ENCODE peak calls at places on chromosomes 6 and 20, in five cellular contexts. X is BJ, P is foreskin fibroblast, W is cardiac fibroblast, J is neural progenitor cell. Y is an unnamed sample.

GRCh38 chr6:42627044-42627443 is 63.2 kb downstream of the UBR2 start:
- DNase-seq in J (no peak), X (no peak), P (no peak), W (no peak), Y (no peak)

GRCh38 chr6:35025241-35026188 is 115.6 kb downstream of the TCP11 start:
- DNase-seq in P (no peak), X (no peak), W (peak; percentile 32), J (no peak), Y (no peak)

GRCh38 chr20:1469925-1470571 is 3.4 kb upstream of the NSFL1C start:
- DNase-seq in P (peak; percentile 97), W (peak; percentile 99), X (peak; percentile 99), J (peak; percentile 87), Y (peak; percentile 100)

GRCh38 chr6:132491303-132491702 is 21.6 kb downstream of the STX7 start:
- DNase-seq in W (peak; percentile 58), P (peak; percentile 65), X (no peak), J (no peak), Y (peak; percentile 73)

GRCh38 chr6:34022873-34023255 is 123.0 kb downstream of the GRM4 start:
- DNase-seq in X (no peak), P (no peak), J (no peak), W (no peak), Y (no peak)

GRCh38 chr20:63968928-63969760 is 586 bp downstream of the ZNF512B start:
- DNase-seq in J (peak; percentile 56), W (no peak), X (no peak), P (no peak), Y (no peak)

GRCh38 chr6:166999845-167000253 is 652 bp downstream of the CEP43 start:
- DNase-seq in J (no peak), W (peak; percentile 24), P (no peak), X (no peak), Y (no peak)

GRCh38 chr20:39789411-39789810 is 827.3 kb downstream of the DHX35 start:
- DNase-seq in J (no peak), X (no peak), P (no peak), W (no peak), Y (no peak)

GRCh38 chr6:4478098-4478497 is 298.1 kb upstream of the CDYL start:
- DNase-seq in J (no peak), W (no peak), X (no peak), P (no peak), Y (no peak)

GRCh38 chr6:53934013-53934412 is 139.2 kb downstream of the LRRC1 start:
- DNase-seq in J (no peak), P (no peak), W (no peak), X (no peak), Y (no peak)

GRCh38 chr20:59764037-59764436 is 159.7 kb downstream of the PHACTR3 start:
- DNase-seq in W (no peak), X (no peak), P (no peak), J (no peak), Y (no peak)

GRCh38 chr20:15515706-15516105 is 1057.5 kb downstream of the KIF16B start:
- DNase-seq in J (peak; percentile 11), X (no peak), W (no peak), P (no peak), Y (no peak)

GRCh38 chr6:155038527-155038926 is 43.4 kb downstream of the TIAM2 start:
- DNase-seq in W (no peak), P (no peak), X (no peak), J (no peak), Y (no peak)

GRCh38 chr6:667253-667927 is 10.5 kb upstream of the HUS1B start:
- DNase-seq in X (no peak), W (no peak), P (no peak), J (no peak), Y (no peak)

GRCh38 chr20:46433051-46433450 is 26.6 kb upstream of the ELMO2 start:
- DNase-seq in W (no peak), J (no peak), X (no peak), P (no peak), Y (no peak)

GRCh38 chr6:16274519-16275229 is 36.3 kb downstream of the GMPR start:
- DNase-seq in X (no peak), J (no peak), P (no peak), W (no peak), Y (peak; percentile 5)

GRCh38 chr20:30484009-30484748 is 773.3 kb upstream of the DEFB115 start:
- DNase-seq in P (no peak), X (no peak), W (no peak), J (no peak), Y (no peak)

GRCh38 chr20:64151634-64152530 is 12.4 kb upstream of the MYT1 start:
- DNase-seq in X (no peak), J (peak; percentile 74), P (no peak), W (no peak), Y (no peak)

GRCh38 chr20:32481311-32482103 is 103.6 kb downstream of the NOL4L start:
- DNase-seq in X (no peak), P (no peak), J (peak; percentile 45), W (peak; percentile 44), Y (no peak)

GRCh38 chr6:157323114-157323923 is at the start of gene TMEM242:
- DNase-seq in X (peak; percentile 57), J (peak; percentile 92), P (peak; percentile 94), W (peak; percentile 96), Y (peak; percentile 92)

GRCh38 chr6:80348263-80348662 is 241.8 kb downstream of the BCKDHB start:
- DNase-seq in W (no peak), J (no peak), X (no peak), P (no peak), Y (peak; percentile 37)

GRCh38 chr6:80440496-80441160 is 334.2 kb downstream of the BCKDHB start:
- DNase-seq in P (no peak), W (no peak), J (no peak), X (no peak), Y (no peak)

GRCh38 chr6:28977351-28978136 is 27.6 kb downstream of the ZNF311 start:
- DNase-seq in W (peak; percentile 68), P (peak; percentile 45), J (peak; percentile 51), X (no peak), Y (peak; percentile 22)

GRCh38 chr6:157332813-157333212 is 9.5 kb upstream of the TMEM242 start:
- DNase-seq in P (no peak), W (no peak), X (no peak), J (no peak), Y (no peak)

GRCh38 chr6:156873654-156874380 is 96.6 kb downstream of the ARID1B start:
- DNase-seq in W (no peak), P (no peak), J (no peak), X (no peak), Y (no peak)

GRCh38 chr20:57007171-57007540 is 259.3 kb downstream of the BMP7 start:
- DNase-seq in J (no peak), W (no peak), X (no peak), P (no peak), Y (no peak)

DNA sequence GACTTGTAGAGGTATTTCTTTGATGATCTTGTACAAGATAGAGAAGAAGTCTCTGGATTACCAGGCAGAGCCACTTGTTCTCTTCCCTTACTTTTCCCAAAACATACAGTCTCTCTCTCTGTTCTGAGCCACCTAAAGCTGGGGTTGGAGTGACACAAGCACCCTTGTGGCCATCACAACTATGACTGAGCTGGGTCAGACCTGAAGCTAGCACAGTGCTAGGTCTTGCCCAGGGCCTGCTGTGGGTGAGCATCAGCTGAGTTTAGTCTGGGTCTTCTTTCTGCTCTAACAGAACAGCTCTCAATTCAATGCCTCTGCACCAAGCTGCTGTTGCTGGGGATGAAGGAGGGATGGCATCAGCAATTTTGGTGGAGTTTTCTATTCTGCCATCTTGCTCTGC is 110.2 kb downstream of the HTR1B start:
- DNase-seq in W (no peak), P (no peak), J (no peak), X (no peak), Y (no peak)
- TF ChIP-seq CTCF in W (no peak), P (no peak), J (no peak), X (no peak), Y (no peak)

DNA sequence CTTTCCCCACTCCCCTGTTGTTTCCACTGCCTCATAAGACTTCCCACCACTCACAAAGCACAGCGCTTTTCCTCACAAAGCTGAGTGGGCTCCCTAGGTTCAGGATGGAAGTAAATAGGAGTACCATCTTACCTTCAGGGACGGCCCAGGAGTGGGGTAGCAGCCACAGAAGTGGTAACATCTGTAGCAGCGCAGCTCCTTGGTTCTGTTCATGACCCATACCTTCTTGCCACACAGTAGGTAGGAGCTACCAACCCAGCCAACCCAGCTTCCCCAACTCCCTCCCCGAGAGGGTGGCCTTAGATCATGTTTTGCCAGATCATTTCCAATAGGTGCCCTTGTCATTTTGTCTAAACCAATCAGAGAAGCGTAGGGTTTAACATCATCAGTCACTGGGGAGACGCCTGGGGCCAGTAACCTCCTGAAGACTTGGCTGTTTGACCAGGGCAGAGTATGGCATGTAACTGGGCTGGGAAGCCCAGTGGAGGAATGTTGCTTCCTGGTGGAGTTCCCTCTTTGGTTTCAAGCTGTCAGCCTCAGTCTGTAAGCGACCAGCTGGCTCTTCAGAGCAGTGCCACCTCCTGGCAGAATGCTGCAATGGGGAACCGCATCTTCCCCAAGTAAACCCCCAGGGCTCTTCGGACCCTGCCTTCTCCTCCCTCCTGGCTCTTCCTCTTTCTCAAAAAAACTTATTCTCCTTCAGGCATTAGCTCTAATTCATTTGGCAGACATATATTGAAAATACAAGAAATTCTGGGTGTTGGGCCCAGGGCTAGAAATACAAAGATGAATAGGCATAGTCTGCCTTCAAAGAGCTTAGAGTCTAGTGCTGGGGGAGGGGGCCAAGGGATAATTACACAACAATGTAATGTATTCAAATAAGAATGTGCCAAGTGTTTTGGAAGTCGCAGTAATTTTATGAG is at the start of gene HLA-DMA:
- DNase-seq in J (peak; percentile 84), W (peak; percentile 99), X (peak; percentile 95), P (peak; percentile 94), Y (peak; percentile 89)
- H3K4me3 ChIP-seq in J (no peak within 1 kb of the TSS), W (no peak within 1 kb of the TSS), X (no peak within 1 kb of the TSS), P (peak within 1 kb of the TSS; percentile 8), Y (no peak within 1 kb of the TSS)

DNA sequence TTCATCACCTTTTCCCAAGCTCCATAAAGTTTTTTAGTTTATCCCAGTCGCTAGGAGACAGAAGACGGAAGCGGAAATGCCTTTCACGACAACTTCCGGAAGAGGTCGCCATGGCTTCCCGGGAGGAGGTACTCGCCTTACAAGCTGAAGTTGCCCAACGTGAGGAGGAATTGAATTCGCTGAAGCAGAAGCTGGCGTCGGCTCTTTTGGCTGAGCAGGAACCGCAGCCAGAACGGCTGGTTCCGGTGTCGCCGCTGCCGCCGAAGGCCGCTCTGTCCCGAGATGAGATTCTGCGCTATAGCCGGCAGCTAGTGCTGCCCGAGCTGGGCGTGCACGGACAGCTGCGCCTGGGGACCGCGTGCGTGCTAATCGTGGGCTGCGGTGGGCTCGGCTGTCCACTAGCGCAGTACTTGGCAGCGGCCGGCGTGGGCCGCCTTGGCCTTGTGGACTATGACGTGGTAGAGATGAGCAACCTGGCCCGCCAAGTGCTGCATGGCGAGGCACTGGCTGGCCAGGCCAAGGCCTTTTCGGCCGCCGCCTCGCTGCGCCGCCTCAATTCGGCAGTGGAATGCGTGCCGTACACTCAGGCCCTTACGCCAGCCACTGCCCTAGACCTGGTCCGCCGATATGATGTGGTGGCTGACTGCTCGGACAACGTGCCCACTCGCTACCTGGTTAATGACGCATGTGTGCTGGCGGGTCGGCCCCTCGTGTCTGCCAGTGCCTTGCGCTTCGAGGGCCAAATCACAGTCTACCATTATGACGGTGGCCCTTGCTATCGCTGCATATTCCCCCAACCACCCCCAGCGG is at the start of gene MOCS3:
- DNase-seq in J (peak; percentile 94), W (peak; percentile 96), P (peak; percentile 86), X (no peak), Y (peak; percentile 79)
- TF ChIP-seq CTCF in J (no peak), W (no peak), P (no peak), X (no peak), Y (no peak)

DNA sequence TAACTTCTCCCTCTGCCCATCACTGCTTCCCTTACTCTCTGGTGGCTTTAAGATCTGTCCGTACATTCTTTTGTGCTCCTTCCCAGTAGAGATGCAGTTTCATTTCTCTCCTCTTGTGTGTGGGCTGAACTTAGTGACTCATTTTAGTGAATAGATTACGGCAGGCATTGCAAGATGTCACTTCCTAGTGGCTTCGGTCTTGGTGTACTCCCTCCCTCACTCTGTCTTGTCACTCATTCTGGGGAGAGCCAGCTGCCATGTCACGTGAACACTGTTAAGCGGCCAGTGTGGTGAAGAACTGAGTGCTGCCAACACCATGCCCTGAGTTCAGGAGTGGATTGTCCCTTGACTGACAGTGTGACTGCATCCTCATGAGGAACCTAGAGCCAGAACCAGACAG is 115.9 kb downstream of the OTOR start:
- DNase-seq in P (no peak), X (no peak), W (no peak), J (no peak), Y (no peak)
- H3K4me3 ChIP-seq in P (no peak overlapping the region), X (no peak overlapping the region), W (no peak overlapping the region), J (no peak overlapping the region), Y (no peak overlapping the region)